ENCODE peak calls at places on chromosomes 4 and X, in six cellular contexts. T is IMR-90, F is SK-N-SH, M is upper lobe of left lung, Z is adrenal gland, Q is PC-3. U is an unnamed sample.

GRCh38 chrX:91434351-91435168 is at the start of gene PABPC5:
- DNase-seq in M (peak; percentile 90), T (peak; percentile 82), F (peak; percentile 70), Z (peak; percentile 90), Q (peak; percentile 63), U (no peak)

GRCh38 chrX:53089224-53089842 is 4.6 kb upstream of the KANTR start:
- DNase-seq in T (peak; percentile 68), M (no peak), Q (peak; percentile 62), F (peak; percentile 66), Z (peak; percentile 60), U (peak; percentile 36)

GRCh38 chr4:169314906-169315305 is 44.1 kb upstream of the SH3RF1 start:
- DNase-seq in M (no peak), F (peak; percentile 61), Q (peak; percentile 77), Z (peak; percentile 69), T (peak; percentile 70), U (no peak)

GRCh38 chr4:181541396-181541795 is 701.8 kb upstream of the TENM3 start:
- DNase-seq in F (no peak), Q (no peak), T (peak; percentile 61), Z (no peak), M (no peak), U (no peak)

GRCh38 chr4:7381221-7381889 is 53.4 kb downstream of the PSAPL1 start:
- DNase-seq in T (no peak), Q (no peak), F (no peak), M (no peak), Z (peak; percentile 24), U (no peak)

GRCh38 chr4:2927016-2927695 is 36.0 kb downstream of the NOP14 start:
- DNase-seq in F (no peak), T (no peak), Q (no peak), Z (no peak), M (no peak), U (no peak)

GRCh38 chrX:133985164-133986007 is at the start of gene GPC3:
- DNase-seq in Q (no peak), T (peak; percentile 0), F (peak; percentile 86), M (peak; percentile 87), Z (peak; percentile 18), U (peak; percentile 8)

GRCh38 chr4:73864973-73865372 is 4.2 kb upstream of the CXCL1 start:
- DNase-seq in T (no peak), M (no peak), F (no peak), Z (no peak), Q (peak; percentile 70), U (no peak)

GRCh38 chrX:2614911-2615310 is 76.2 kb upstream of the CD99 start:
- DNase-seq in Z (peak; percentile 22), T (peak; percentile 83), M (no peak), F (no peak), Q (peak; percentile 35), U (no peak)

GRCh38 chr4:163638909-163639308 is 144.4 kb downstream of the TMA16 start:
- DNase-seq in Z (no peak), T (no peak), Q (peak; percentile 48), M (no peak), F (no peak), U (no peak)

GRCh38 chr4:52711834-52712171 is 39.4 kb downstream of the ERVMER34-1 start:
- DNase-seq in Q (peak; percentile 16), T (no peak), M (no peak), Z (no peak), F (no peak), U (no peak)

GRCh38 chr4:119209077-119209476 is 3.4 kb upstream of the USP53 start:
- DNase-seq in F (no peak), T (peak; percentile 96), Z (no peak), Q (peak; percentile 95), M (no peak), U (no peak)

GRCh38 chrX:13742397-13743176 is 8.0 kb downstream of the OFD1 start:
- DNase-seq in M (no peak), T (no peak), Z (no peak), F (no peak), Q (no peak), U (no peak)

GRCh38 chr4:55534306-55534705 is 12.4 kb downstream of the CLOCK start:
- DNase-seq in T (no peak), F (no peak), Z (no peak), M (no peak), Q (no peak), U (no peak)

GRCh38 chr4:7324651-7325121 is 110.0 kb downstream of the PSAPL1 start:
- DNase-seq in M (no peak), Q (no peak), F (peak; percentile 59), T (no peak), Z (no peak), U (no peak)

GRCh38 chr4:107987916-107988762 is 1.6 kb upstream of the HADH start:
- DNase-seq in F (no peak), Q (no peak), T (no peak), M (no peak), Z (no peak), U (no peak)

GRCh38 chrX:148567229-148567628 is 66.8 kb downstream of the AFF2 start:
- DNase-seq in Q (no peak), T (peak; percentile 25), Z (no peak), M (no peak), F (no peak), U (no peak)

GRCh38 chrX:24253030-24253429 is 60.8 kb downstream of the SUPT20HL2 start:
- DNase-seq in F (no peak), Q (no peak), M (no peak), T (no peak), Z (no peak), U (no peak)

GRCh38 chr4:145731026-145731425 is 51.1 kb downstream of the C4orf51 start:
- DNase-seq in M (no peak), T (peak; percentile 90), F (no peak), Q (peak; percentile 19), Z (no peak), U (no peak)

GRCh38 chr4:71254451-71255012 is 84.3 kb upstream of the SLC4A4 start:
- DNase-seq in Z (no peak), F (no peak), M (no peak), T (no peak), Q (peak; percentile 23), U (no peak)

GRCh38 chr4:133151681-133152329 is 2.7 kb downstream of the PCDH10 start:
- DNase-seq in F (peak; percentile 44), Z (no peak), Q (no peak), T (no peak), M (peak; percentile 79), U (no peak)

GRCh38 chrX:21295246-21295820 is 78.9 kb upstream of the CNKSR2 start:
- DNase-seq in M (peak; percentile 11), F (no peak), T (no peak), Q (no peak), Z (no peak), U (no peak)

GRCh38 chrX:126770179-126770578 is 49.4 kb upstream of the PRR32 start:
- DNase-seq in F (peak; percentile 22), T (no peak), M (no peak), Q (peak; percentile 46), Z (peak; percentile 13), U (no peak)

GRCh38 chr4:133156096-133156495 is 7.0 kb downstream of the PCDH10 start:
- DNase-seq in Q (no peak), F (no peak), T (no peak), M (no peak), Z (no peak), U (no peak)

GRCh38 chrX:49071877-49072711 is 1.7 kb downstream of the PRAF2 start:
- DNase-seq in F (peak; percentile 71), M (peak; percentile 88), Q (no peak), T (peak; percentile 67), Z (peak; percentile 85), U (no peak)

GRCh38 chrX:124211312-124211942 is 121.0 kb upstream of the TEX13D start:
- DNase-seq in Q (peak; percentile 65), Z (no peak), F (peak; percentile 17), T (peak; percentile 3), M (no peak), U (no peak)

GRCh38 chrX:124216396-124217124 is 115.9 kb upstream of the TEX13D start:
- DNase-seq in Z (no peak), M (no peak), F (no peak), T (no peak), Q (no peak), U (no peak)

GRCh38 chrX:124217289-124218251 is 114.9 kb upstream of the TEX13D start:
- DNase-seq in Q (peak; percentile 80), Z (peak; percentile 1), M (no peak), T (no peak), F (no peak), U (peak; percentile 44)

GRCh38 chrX:124212622-124213021 is 119.8 kb upstream of the TEX13D start:
- DNase-seq in T (no peak), F (no peak), M (no peak), Q (no peak), Z (no peak), U (no peak)

GRCh38 chrX:124215786-124216185 is 116.7 kb upstream of the TEX13D start:
- DNase-seq in T (no peak), Z (no peak), M (no peak), Q (no peak), F (no peak), U (no peak)
- H3K27ac ChIP-seq in T (no peak overlapping the region), Z (no peak overlapping the region), M (peak overlapping the region; percentile 33), Q (no peak overlapping the region), F (no peak overlapping the region), U (no peak overlapping the region)

DNA sequence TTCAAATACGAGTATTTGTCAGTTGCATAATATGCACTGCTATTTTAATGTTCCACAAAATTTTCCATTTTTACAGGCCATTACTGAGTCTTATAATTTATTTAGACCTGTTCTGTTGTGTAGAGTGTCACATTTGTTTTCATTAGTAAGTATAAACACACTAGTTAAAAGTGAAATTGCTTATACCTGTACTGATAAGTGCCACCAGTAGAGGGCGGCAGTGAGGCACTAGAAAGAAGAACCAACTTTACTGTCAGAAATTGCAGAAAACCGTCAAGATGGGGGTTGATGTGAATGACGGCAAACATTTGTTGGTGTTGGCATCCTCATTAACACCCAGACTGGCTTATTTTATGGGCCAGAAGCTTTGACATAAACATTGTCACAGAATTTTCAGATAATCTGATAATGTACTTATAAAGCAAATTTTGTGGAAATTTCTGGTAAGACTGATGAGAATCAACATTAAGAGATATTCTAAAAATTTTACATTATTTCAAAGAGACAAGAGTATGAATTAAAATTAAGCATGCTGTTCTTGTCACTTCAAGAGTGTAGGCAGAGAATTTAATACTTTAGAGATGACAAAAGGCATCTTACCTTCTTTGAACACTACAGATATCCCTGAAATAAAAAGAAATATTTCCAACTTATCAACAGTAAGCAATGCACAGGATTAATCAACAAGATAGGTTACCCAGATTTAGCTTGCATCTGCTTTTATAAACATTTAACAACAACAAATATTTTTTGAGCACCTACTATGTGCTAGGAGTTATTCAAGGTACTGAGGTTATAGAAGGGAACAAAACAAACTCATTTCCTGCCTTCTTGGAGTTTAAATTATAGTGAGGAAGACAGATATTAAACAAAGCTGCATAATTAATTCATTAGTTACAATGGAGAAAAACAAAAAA is 24.9 kb downstream of the ALPK1 start:
- DNase-seq in Q (peak; percentile 60), T (peak; percentile 60), Z (peak; percentile 82), F (peak; percentile 44), M (no peak), U (peak; percentile 75)
- TF ChIP-seq CTCF in Q (peak; percentile 86), T (peak; percentile 77), Z (peak; percentile 95), F (peak; percentile 98), M (peak; percentile 75), U (peak; percentile 98)

DNA sequence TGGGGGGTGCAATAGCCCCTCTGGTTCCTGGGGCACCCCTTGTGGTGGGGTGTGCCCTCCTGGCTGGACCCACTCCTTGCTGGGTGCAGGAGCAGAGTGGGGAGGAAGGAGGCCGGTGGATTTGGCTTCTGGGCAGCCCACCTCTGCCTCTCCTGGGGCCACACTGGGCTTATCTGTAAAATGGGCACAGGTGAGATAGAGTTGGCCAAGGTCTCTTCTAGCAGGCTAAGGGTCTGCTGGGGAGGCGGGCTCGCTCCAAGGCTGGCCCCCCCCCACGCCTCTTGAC is 12.8 kb downstream of the HMX1 start:
- DNase-seq in M (no peak), F (no peak), Z (no peak), T (no peak), Q (no peak), U (no peak)
- H3K27me3 ChIP-seq in M (peaks cover 10% of the 10 kb centered on the region), F (no peaks in the 10 kb centered on the region), Z (peaks cover 89% of the 10 kb centered on the region), T (peaks cover 79% of the 10 kb centered on the region), Q (peaks cover 98% of the 10 kb centered on the region), U (peaks cover 70% of the 10 kb centered on the region)

GRCh38 chr4:152032722-152033131 is 271.9 kb upstream of the GATB start:
- DNase-seq in F (no peak), M (no peak), T (peak; percentile 88), Q (peak; percentile 36), Z (peak; percentile 90), U (no peak)
- H3K27ac ChIP-seq in F (no peak overlapping the region), M (no peak overlapping the region), T (no peak overlapping the region), Q (no peak overlapping the region), Z (peak overlapping the region; percentile 79), U (no peak overlapping the region)